ENCODE peak calls at places on chromosomes 2 and 18, in four cellular contexts. One of them, this sample, is unnamed.

GRCh38 chr18:30522288-30522929 is 520.1 kb downstream of the DSC3 start:
- DNase-seq in stomach: no peak
- DNase-seq in upper lobe of left lung: no peak
- DNase-seq in transverse colon: no peak
- DNase-seq in this sample: no peak

GRCh38 chr18:44548291-44549221 is 132.1 kb upstream of the SETBP1 start:
- DNase-seq in transverse colon: peak
- DNase-seq in stomach: no peak
- DNase-seq in upper lobe of left lung: no peak
- DNase-seq in this sample: no peak

GRCh38 chr2:190216829-190217228 is 102.8 kb downstream of the HIBCH start:
- DNase-seq in stomach: peak
- DNase-seq in upper lobe of left lung: peak
- DNase-seq in transverse colon: peak
- DNase-seq in this sample: no peak

GRCh38 chr18:42141439-42141838 is 186.4 kb downstream of the PIK3C3 start:
- DNase-seq in stomach: no peak
- DNase-seq in transverse colon: no peak
- DNase-seq in upper lobe of left lung: no peak
- DNase-seq in this sample: no peak

GRCh38 chr2:108933691-108934117 is 55.3 kb downstream of the EDAR start:
- DNase-seq in stomach: no peak
- DNase-seq in upper lobe of left lung: no peak
- DNase-seq in transverse colon: peak
- DNase-seq in this sample: peak

GRCh38 chr2:170950221-170950737 is 21.2 kb downstream of the GORASP2 start:
- DNase-seq in transverse colon: no peak
- DNase-seq in stomach: no peak
- DNase-seq in upper lobe of left lung: no peak
- DNase-seq in this sample: no peak

GRCh38 chr2:39607538-39608211 is 58.0 kb upstream of the TMEM178A start:
- DNase-seq in upper lobe of left lung: no peak
- DNase-seq in stomach: no peak
- DNase-seq in transverse colon: no peak
- DNase-seq in this sample: no peak

GRCh38 chr2:151326532-151326931 is 30.9 kb upstream of the TNFAIP6 start:
- DNase-seq in upper lobe of left lung: no peak
- DNase-seq in stomach: no peak
- DNase-seq in transverse colon: no peak
- DNase-seq in this sample: no peak

GRCh38 chr2:36403675-36404230 is 48.2 kb downstream of the CRIM1 start:
- DNase-seq in upper lobe of left lung: no peak
- DNase-seq in stomach: no peak
- DNase-seq in transverse colon: no peak
- DNase-seq in this sample: no peak

GRCh38 chr18:7946724-7947377 is 379.7 kb downstream of the PTPRM start:
- DNase-seq in transverse colon: peak
- DNase-seq in upper lobe of left lung: no peak
- DNase-seq in stomach: peak
- DNase-seq in this sample: no peak

GRCh38 chr2:160033732-160034392 is 28.6 kb downstream of the PLA2R1 start:
- DNase-seq in upper lobe of left lung: no peak
- DNase-seq in stomach: no peak
- DNase-seq in transverse colon: no peak
- DNase-seq in this sample: no peak

GRCh38 chr2:120722211-120722602 is 13.5 kb upstream of the GLI2 start:
- DNase-seq in upper lobe of left lung: peak
- DNase-seq in transverse colon: no peak
- DNase-seq in stomach: peak
- DNase-seq in this sample: no peak

GRCh38 chr2:169768262-169768995 is 30.2 kb upstream of the SSB start:
- DNase-seq in upper lobe of left lung: peak
- DNase-seq in stomach: no peak
- DNase-seq in transverse colon: peak
- DNase-seq in this sample: no peak

GRCh38 chr2:167353605-167354280 is 465.5 kb downstream of the XIRP2 start:
- DNase-seq in upper lobe of left lung: no peak
- DNase-seq in transverse colon: no peak
- DNase-seq in stomach: no peak
- DNase-seq in this sample: no peak

GRCh38 chr18:52288403-52289004 is 51.5 kb upstream of the DCC start:
- DNase-seq in upper lobe of left lung: no peak
- DNase-seq in transverse colon: peak
- DNase-seq in stomach: peak
- DNase-seq in this sample: no peak

GRCh38 chr18:46601338-46601908 is 55.6 kb downstream of the LOXHD1 start:
- DNase-seq in upper lobe of left lung: no peak
- DNase-seq in stomach: no peak
- DNase-seq in transverse colon: no peak
- DNase-seq in this sample: no peak

GRCh38 chr2:153386481-153386891 is 92.1 kb downstream of the RPRM start:
- DNase-seq in transverse colon: no peak
- DNase-seq in stomach: no peak
- DNase-seq in upper lobe of left lung: no peak
- DNase-seq in this sample: no peak

GRCh38 chr2:201127570-201127969 is 11.6 kb downstream of the CFLAR start:
- DNase-seq in transverse colon: no peak
- DNase-seq in stomach: no peak
- DNase-seq in upper lobe of left lung: no peak
- DNase-seq in this sample: no peak

GRCh38 chr2:201127128-201127521 is 11.2 kb downstream of the CFLAR start:
- DNase-seq in transverse colon: peak
- DNase-seq in stomach: no peak
- DNase-seq in upper lobe of left lung: no peak
- DNase-seq in this sample: no peak

GRCh38 chr2:201130524-201131186 is 14.7 kb downstream of the CFLAR start:
- DNase-seq in stomach: no peak
- DNase-seq in transverse colon: no peak
- DNase-seq in upper lobe of left lung: no peak
- DNase-seq in this sample: no peak

GRCh38 chr2:201129044-201129505 is 13.1 kb downstream of the CFLAR start:
- DNase-seq in stomach: peak
- DNase-seq in transverse colon: peak
- DNase-seq in upper lobe of left lung: no peak
- DNase-seq in this sample: no peak

DNA sequence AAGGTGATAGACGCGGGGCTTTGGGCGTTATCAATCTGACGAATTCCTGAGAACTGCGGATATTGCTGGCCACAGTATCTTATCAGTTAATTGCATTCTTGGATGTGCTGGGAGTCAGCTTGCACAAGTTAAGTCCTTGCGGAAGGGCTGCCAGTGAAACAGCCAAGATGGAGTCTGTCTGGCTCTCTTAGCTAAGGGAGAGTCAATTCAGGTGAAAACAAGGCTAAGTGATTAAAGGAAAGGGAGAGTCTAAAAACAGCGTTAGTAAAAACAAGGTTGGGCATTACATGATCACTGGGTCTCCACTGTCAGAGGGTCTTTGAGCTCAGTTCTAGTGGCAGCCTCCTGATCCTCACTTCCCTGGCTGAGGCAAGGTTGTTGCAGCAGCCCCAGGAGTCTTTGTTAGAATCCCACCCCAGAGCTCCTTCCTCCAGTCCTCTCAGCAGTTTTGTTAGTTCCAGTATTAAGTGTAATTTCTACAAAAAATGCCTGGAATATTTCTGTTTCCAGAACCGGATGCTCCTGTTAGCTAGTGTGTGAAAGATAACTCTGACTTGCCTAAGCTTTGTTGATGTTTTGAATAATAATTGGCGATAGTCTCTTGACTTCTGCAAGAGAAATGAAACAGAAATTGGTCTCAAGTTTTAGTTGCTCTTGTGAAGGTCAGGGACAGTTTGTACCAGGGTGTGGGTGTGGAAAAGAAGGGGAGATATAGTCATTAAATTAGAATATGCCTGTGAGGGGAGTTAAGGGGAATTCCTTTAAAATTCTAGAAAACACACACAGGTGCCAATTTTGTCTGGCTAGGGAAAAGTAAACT is 10.6 kb downstream of the CFLAR start:
- DNase-seq in stomach: no peak
- DNase-seq in upper lobe of left lung: no peak
- DNase-seq in transverse colon: no peak
- DNase-seq in this sample: no peak
- TF ChIP-seq POLR2AphosphoS5 in stomach: peak
- TF ChIP-seq POLR2AphosphoS5 in upper lobe of left lung: no peak
- TF ChIP-seq POLR2AphosphoS5 in transverse colon: no peak
- TF ChIP-seq POLR2AphosphoS5 in this sample: no peak

GRCh38 chr2:98727369-98727749 is 3.6 kb downstream of the MGAT4A start:
- DNase-seq in upper lobe of left lung: no peak
- DNase-seq in stomach: no peak
- DNase-seq in transverse colon: no peak
- DNase-seq in this sample: no peak
- TF ChIP-seq POLR2AphosphoS5 in upper lobe of left lung: no peak
- TF ChIP-seq POLR2AphosphoS5 in stomach: no peak
- TF ChIP-seq POLR2AphosphoS5 in transverse colon: no peak
- TF ChIP-seq POLR2AphosphoS5 in this sample: no peak

GRCh38 chr2:41947701-41948396 is 100.0 kb upstream of the PKDCC start:
- DNase-seq in upper lobe of left lung: no peak
- DNase-seq in transverse colon: no peak
- DNase-seq in stomach: no peak
- DNase-seq in this sample: no peak

GRCh38 chr2:41949091-41949490 is 98.7 kb upstream of the PKDCC start:
- DNase-seq in transverse colon: no peak
- DNase-seq in upper lobe of left lung: no peak
- DNase-seq in stomach: no peak
- DNase-seq in this sample: no peak

GRCh38 chr2:41949541-41950439 is 98.0 kb upstream of the PKDCC start:
- DNase-seq in stomach: no peak
- DNase-seq in transverse colon: no peak
- DNase-seq in upper lobe of left lung: no peak
- DNase-seq in this sample: no peak

GRCh38 chr2:41950440-41950960 is 97.3 kb upstream of the PKDCC start:
- DNase-seq in transverse colon: no peak
- DNase-seq in upper lobe of left lung: no peak
- DNase-seq in stomach: no peak
- DNase-seq in this sample: no peak

DNA sequence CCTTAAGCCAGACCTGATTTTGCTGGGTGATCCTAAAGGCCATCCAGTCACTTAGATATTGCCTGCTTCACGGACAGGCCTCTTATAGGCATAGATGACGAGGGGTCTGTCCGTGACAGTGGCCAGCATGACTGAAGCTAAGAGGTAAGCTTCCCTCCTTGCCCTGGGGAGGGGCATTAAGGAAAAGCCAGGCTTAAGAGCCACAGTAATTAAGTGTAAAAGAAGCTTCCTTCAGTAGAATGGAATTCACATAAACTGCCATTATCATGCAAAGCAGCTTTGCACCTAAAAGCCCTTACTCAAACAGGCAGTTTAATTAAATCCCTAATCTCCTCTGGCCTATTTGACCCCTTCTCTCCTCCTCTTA is 99.4 kb upstream of the PKDCC start:
- DNase-seq in upper lobe of left lung: no peak
- DNase-seq in stomach: no peak
- DNase-seq in transverse colon: no peak
- DNase-seq in this sample: no peak
- TF ChIP-seq POLR2AphosphoS5 in upper lobe of left lung: no peak
- TF ChIP-seq POLR2AphosphoS5 in stomach: no peak
- TF ChIP-seq POLR2AphosphoS5 in transverse colon: no peak
- TF ChIP-seq POLR2AphosphoS5 in this sample: no peak

DNA sequence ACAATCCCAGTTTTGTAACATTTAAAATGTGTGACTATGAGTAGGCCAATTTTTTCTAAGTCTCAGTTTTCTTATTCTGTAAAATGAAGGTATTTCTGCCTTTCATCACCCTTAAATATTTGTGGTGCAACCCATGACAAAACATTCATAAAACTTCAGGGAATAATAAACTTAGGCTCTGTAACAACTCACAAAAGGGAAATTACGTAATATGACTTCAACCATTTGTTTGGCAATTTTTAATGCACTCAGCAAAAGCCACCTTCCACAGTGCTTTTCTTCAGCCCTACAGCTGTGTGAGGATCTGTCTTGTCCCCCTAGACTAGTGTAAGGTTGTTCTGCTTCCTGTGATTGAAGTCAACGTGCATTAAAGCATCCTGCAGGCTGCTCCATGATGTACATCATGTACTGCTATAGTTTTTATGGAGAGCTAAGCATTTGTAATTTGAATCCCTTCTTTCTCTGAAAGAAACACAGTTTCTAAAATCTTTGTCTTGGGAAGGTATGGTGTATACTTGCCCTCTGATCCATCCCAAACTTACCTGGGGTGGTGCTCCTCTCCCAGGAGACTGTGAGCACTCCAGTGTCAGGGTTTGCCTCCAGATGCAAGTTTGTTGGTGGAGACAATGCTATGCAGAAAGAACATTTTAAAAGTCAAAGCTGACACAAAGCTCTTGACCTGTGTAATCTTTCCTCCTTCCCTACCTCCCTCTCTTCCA is 39.1 kb downstream of the FN1 start:
- DNase-seq in stomach: no peak
- DNase-seq in transverse colon: no peak
- DNase-seq in upper lobe of left lung: no peak
- DNase-seq in this sample: no peak
- TF ChIP-seq POLR2AphosphoS5 in stomach: no peak
- TF ChIP-seq POLR2AphosphoS5 in transverse colon: no peak
- TF ChIP-seq POLR2AphosphoS5 in upper lobe of left lung: no peak
- TF ChIP-seq POLR2AphosphoS5 in this sample: no peak

GRCh38 chr2:218291318-218291933 is 877 bp downstream of the TMBIM1 start:
- DNase-seq in upper lobe of left lung: no peak
- DNase-seq in transverse colon: no peak
- DNase-seq in stomach: peak
- DNase-seq in this sample: no peak
- TF ChIP-seq POLR2AphosphoS5 in upper lobe of left lung: peak
- TF ChIP-seq POLR2AphosphoS5 in transverse colon: no peak
- TF ChIP-seq POLR2AphosphoS5 in stomach: peak
- TF ChIP-seq POLR2AphosphoS5 in this sample: no peak

GRCh38 chr18:36693931-36694661 is 134.7 kb downstream of the TPGS2 start:
- DNase-seq in transverse colon: no peak
- DNase-seq in upper lobe of left lung: no peak
- DNase-seq in stomach: no peak
- DNase-seq in this sample: peak
- TF ChIP-seq POLR2AphosphoS5 in transverse colon: no peak
- TF ChIP-seq POLR2AphosphoS5 in upper lobe of left lung: no peak
- TF ChIP-seq POLR2AphosphoS5 in stomach: no peak
- TF ChIP-seq POLR2AphosphoS5 in this sample: peak

This sample was measured in prostate gland.